ENCODE peak calls at places on chromosomes 1 and 21, in seven cellular contexts. One of them, this sample, is unnamed.

GRCh38 chr1:24141311-24141997 is 1.5 kb downstream of the IL22RA1 start:
- DNase-seq in nucleus accumbens: no peak
- DNase-seq in NCI-H774: no peak
- DNase-seq in HCEC 1CT: no peak
- DNase-seq in Caki2: no peak
- DNase-seq in NT2/D1: no peak
- DNase-seq in cardiac muscle cell: no peak
- DNase-seq in this sample: no peak

GRCh38 chr1:162988869-162989268 is 80.3 kb upstream of the RGS4 start:
- DNase-seq in Caki2: no peak
- DNase-seq in NT2/D1: peak
- DNase-seq in cardiac muscle cell: no peak
- DNase-seq in HCEC 1CT: no peak
- DNase-seq in NCI-H774: no peak
- DNase-seq in nucleus accumbens: no peak
- DNase-seq in this sample: no peak

GRCh38 chr1:154386643-154387352 is 18.3 kb upstream of the IL6R start:
- DNase-seq in nucleus accumbens: no peak
- DNase-seq in HCEC 1CT: no peak
- DNase-seq in NT2/D1: no peak
- DNase-seq in NCI-H774: no peak
- DNase-seq in cardiac muscle cell: peak
- DNase-seq in Caki2: no peak
- DNase-seq in this sample: no peak

GRCh38 chr1:198018529-198018928 is 101.4 kb downstream of the LHX9 start:
- DNase-seq in nucleus accumbens: no peak
- DNase-seq in NCI-H774: no peak
- DNase-seq in cardiac muscle cell: peak
- DNase-seq in NT2/D1: no peak
- DNase-seq in Caki2: peak
- DNase-seq in HCEC 1CT: peak
- DNase-seq in this sample: no peak

GRCh38 chr1:151832318-151832984 is 849 bp upstream of the RORC start:
- DNase-seq in HCEC 1CT: peak
- DNase-seq in Caki2: peak
- DNase-seq in nucleus accumbens: peak
- DNase-seq in NCI-H774: peak
- DNase-seq in cardiac muscle cell: peak
- DNase-seq in NT2/D1: no peak
- DNase-seq in this sample: peak

GRCh38 chr1:93585059-93585966 is 96.3 kb downstream of the BCAR3 start:
- DNase-seq in nucleus accumbens: no peak
- DNase-seq in Caki2: peak
- DNase-seq in cardiac muscle cell: peak
- DNase-seq in NCI-H774: peak
- DNase-seq in NT2/D1: no peak
- DNase-seq in HCEC 1CT: no peak
- DNase-seq in this sample: peak

GRCh38 chr1:155184835-155185782 is 11.5 kb downstream of the TRIM46 start:
- DNase-seq in Caki2: no peak
- DNase-seq in cardiac muscle cell: no peak
- DNase-seq in NT2/D1: no peak
- DNase-seq in NCI-H774: no peak
- DNase-seq in nucleus accumbens: no peak
- DNase-seq in HCEC 1CT: no peak
- DNase-seq in this sample: no peak

GRCh38 chr1:162984699-162985098 is 84.5 kb upstream of the RGS4 start:
- DNase-seq in NCI-H774: no peak
- DNase-seq in cardiac muscle cell: peak
- DNase-seq in HCEC 1CT: peak
- DNase-seq in NT2/D1: no peak
- DNase-seq in Caki2: no peak
- DNase-seq in nucleus accumbens: no peak
- DNase-seq in this sample: no peak

GRCh38 chr1:30675761-30676160 is 47.6 kb downstream of the MATN1 start:
- DNase-seq in NT2/D1: no peak
- DNase-seq in cardiac muscle cell: peak
- DNase-seq in HCEC 1CT: peak
- DNase-seq in Caki2: peak
- DNase-seq in nucleus accumbens: no peak
- DNase-seq in NCI-H774: no peak
- DNase-seq in this sample: no peak

GRCh38 chr1:172356620-172357019 is 63.9 kb upstream of the C1orf105 start:
- DNase-seq in HCEC 1CT: peak
- DNase-seq in Caki2: peak
- DNase-seq in cardiac muscle cell: peak
- DNase-seq in nucleus accumbens: no peak
- DNase-seq in NT2/D1: no peak
- DNase-seq in NCI-H774: no peak
- DNase-seq in this sample: no peak

GRCh38 chr1:77509051-77509492 is 173.4 kb downstream of the ZZZ3 start:
- DNase-seq in nucleus accumbens: no peak
- DNase-seq in NCI-H774: no peak
- DNase-seq in cardiac muscle cell: peak
- DNase-seq in NT2/D1: no peak
- DNase-seq in Caki2: no peak
- DNase-seq in HCEC 1CT: no peak
- DNase-seq in this sample: no peak

GRCh38 chr1:109089242-109090015 is 1.1 kb upstream of the TMEM167B start:
- DNase-seq in cardiac muscle cell: peak
- DNase-seq in NCI-H774: peak
- DNase-seq in NT2/D1: no peak
- DNase-seq in Caki2: peak
- DNase-seq in HCEC 1CT: peak
- DNase-seq in nucleus accumbens: peak
- DNase-seq in this sample: peak

GRCh38 chr1:28256197-28256827 is 3.0 kb upstream of the SESN2 start:
- DNase-seq in NCI-H774: no peak
- DNase-seq in NT2/D1: no peak
- DNase-seq in nucleus accumbens: no peak
- DNase-seq in Caki2: no peak
- DNase-seq in cardiac muscle cell: no peak
- DNase-seq in HCEC 1CT: no peak
- DNase-seq in this sample: no peak

GRCh38 chr1:3695326-3696217 is 43.3 kb downstream of the TP73 start:
- DNase-seq in NCI-H774: no peak
- DNase-seq in NT2/D1: peak
- DNase-seq in cardiac muscle cell: peak
- DNase-seq in HCEC 1CT: no peak
- DNase-seq in nucleus accumbens: peak
- DNase-seq in Caki2: no peak
- DNase-seq in this sample: peak

GRCh38 chr1:29167904-29168303 is 13.8 kb downstream of the SRSF4 start:
- DNase-seq in cardiac muscle cell: no peak
- DNase-seq in Caki2: no peak
- DNase-seq in NCI-H774: no peak
- DNase-seq in HCEC 1CT: no peak
- DNase-seq in nucleus accumbens: no peak
- DNase-seq in NT2/D1: no peak
- DNase-seq in this sample: no peak

GRCh38 chr1:1594602-1594981 is 5.3 kb downstream of the FNDC10 start:
- DNase-seq in Caki2: no peak
- DNase-seq in nucleus accumbens: no peak
- DNase-seq in NCI-H774: no peak
- DNase-seq in cardiac muscle cell: no peak
- DNase-seq in HCEC 1CT: no peak
- DNase-seq in NT2/D1: no peak
- DNase-seq in this sample: peak

GRCh38 chr1:161273402-161273801 is 14.9 kb downstream of the PCP4L1 start:
- DNase-seq in nucleus accumbens: no peak
- DNase-seq in NCI-H774: no peak
- DNase-seq in NT2/D1: no peak
- DNase-seq in cardiac muscle cell: no peak
- DNase-seq in HCEC 1CT: no peak
- DNase-seq in Caki2: no peak
- DNase-seq in this sample: no peak

GRCh38 chr1:45456531-45456930 is 34.4 kb downstream of the TESK2 start:
- DNase-seq in nucleus accumbens: no peak
- DNase-seq in HCEC 1CT: no peak
- DNase-seq in cardiac muscle cell: no peak
- DNase-seq in NCI-H774: no peak
- DNase-seq in Caki2: no peak
- DNase-seq in NT2/D1: no peak
- DNase-seq in this sample: no peak

GRCh38 chr1:164524810-164525209 is 34.2 kb upstream of the PBX1 start:
- DNase-seq in HCEC 1CT: no peak
- DNase-seq in NCI-H774: no peak
- DNase-seq in cardiac muscle cell: peak
- DNase-seq in Caki2: no peak
- DNase-seq in NT2/D1: no peak
- DNase-seq in nucleus accumbens: no peak
- DNase-seq in this sample: no peak

GRCh38 chr21:14493731-14494130 is 52.4 kb downstream of the SAMSN1 start:
- DNase-seq in cardiac muscle cell: no peak
- DNase-seq in nucleus accumbens: no peak
- DNase-seq in HCEC 1CT: no peak
- DNase-seq in Caki2: no peak
- DNase-seq in NT2/D1: no peak
- DNase-seq in NCI-H774: no peak
- DNase-seq in this sample: no peak